ENCODE peak calls at places on chromosomes 3 and 15, in four cellular contexts. F is T-cell, C is GM20000, E is SK-MEL-5. Q is an unnamed sample.

GRCh38 chr3:61997112-61997511 is 376.2 kb downstream of the FEZF2 start:
- DNase-seq in F (no peak), C (no peak), E (no peak), Q (no peak)

GRCh38 chr15:39784125-39784524 is 1.5 kb upstream of the FSIP1 start:
- DNase-seq in F (no peak), C (no peak), E (no peak), Q (no peak)

GRCh38 chr15:91473894-91474293 is 373.8 kb downstream of the SV2B start:
- DNase-seq in F (no peak), C (no peak), E (no peak), Q (no peak)

GRCh38 chr3:21672303-21672702 is 78.7 kb downstream of the ZNF385D start:
- DNase-seq in F (no peak), C (no peak), E (no peak), Q (no peak)

GRCh38 chr15:37015025-37015424 is 85.3 kb downstream of the MEIS2 start:
- DNase-seq in F (no peak), C (no peak), E (no peak), Q (no peak)

GRCh38 chr3:126101521-126101982 is 17.6 kb upstream of the SLC41A3 start:
- DNase-seq in F (no peak), C (no peak), E (no peak), Q (no peak)

GRCh38 chr15:94205366-94205765 is 26.0 kb upstream of the MCTP2 start:
- DNase-seq in F (no peak), C (no peak), E (peak; percentile 99), Q (no peak)

GRCh38 chr15:88769161-88769971 is 33.9 kb upstream of the ACAN start:
- DNase-seq in F (no peak), C (no peak), E (peak; percentile 81), Q (no peak)

GRCh38 chr15:90594297-90594696 is 64.6 kb downstream of the CRTC3 start:
- DNase-seq in F (peak; percentile 93), C (no peak), E (no peak), Q (peak; percentile 90)

Q was measured in CD8-positive, alpha-beta T cell.